ENCODE peak calls at places on chromosomes 7 and 10, in eight cellular contexts. One of them, this sample, is unnamed.

GRCh38 chr7:66303454-66304160 is 98.5 kb downstream of the TPST1 start:
- DNase-seq in NB4: no peak
- DNase-seq in PC-9: no peak
- DNase-seq in stimulated activated CD4-positive, alpha-beta T cell treated with anti-CD3 and anti-CD28 coated beads, Interleukin-2, amount 100 ng/mL, for 48 hours: no peak
- DNase-seq in CD4-positive, alpha-beta T cell: no peak
- DNase-seq in B cell: no peak
- DNase-seq in RWPE1: no peak
- DNase-seq in iris pigment epithelial cell: no peak
- DNase-seq in this sample: no peak

GRCh38 chr10:60427709-60428386 is 38.2 kb upstream of the ANK3 start:
- DNase-seq in NB4: no peak
- DNase-seq in PC-9: no peak
- DNase-seq in stimulated activated CD4-positive, alpha-beta T cell treated with anti-CD3 and anti-CD28 coated beads, Interleukin-2, amount 100 ng/mL, for 48 hours: no peak
- DNase-seq in CD4-positive, alpha-beta T cell: no peak
- DNase-seq in B cell: no peak
- DNase-seq in RWPE1: no peak
- DNase-seq in iris pigment epithelial cell: peak; percentile 57
- DNase-seq in this sample: no peak

GRCh38 chr7:153432056-153432455 is 620.1 kb upstream of the DPP6 start:
- DNase-seq in NB4: no peak
- DNase-seq in PC-9: no peak
- DNase-seq in stimulated activated CD4-positive, alpha-beta T cell treated with anti-CD3 and anti-CD28 coated beads, Interleukin-2, amount 100 ng/mL, for 48 hours: no peak
- DNase-seq in CD4-positive, alpha-beta T cell: no peak
- DNase-seq in B cell: no peak
- DNase-seq in RWPE1: no peak
- DNase-seq in iris pigment epithelial cell: no peak
- DNase-seq in this sample: no peak

GRCh38 chr10:15046626-15047025 is 2.9 kb downstream of the OLAH start:
- DNase-seq in NB4: no peak
- DNase-seq in PC-9: peak; percentile 2
- DNase-seq in stimulated activated CD4-positive, alpha-beta T cell treated with anti-CD3 and anti-CD28 coated beads, Interleukin-2, amount 100 ng/mL, for 48 hours: no peak
- DNase-seq in CD4-positive, alpha-beta T cell: no peak
- DNase-seq in B cell: no peak
- DNase-seq in RWPE1: no peak
- DNase-seq in iris pigment epithelial cell: peak; percentile 86
- DNase-seq in this sample: peak; percentile 84

GRCh38 chr7:84149573-84149972 is 45.0 kb downstream of the SEMA3A start:
- DNase-seq in NB4: no peak
- DNase-seq in PC-9: no peak
- DNase-seq in stimulated activated CD4-positive, alpha-beta T cell treated with anti-CD3 and anti-CD28 coated beads, Interleukin-2, amount 100 ng/mL, for 48 hours: no peak
- DNase-seq in CD4-positive, alpha-beta T cell: no peak
- DNase-seq in B cell: no peak
- DNase-seq in RWPE1: no peak
- DNase-seq in iris pigment epithelial cell: peak; percentile 24
- DNase-seq in this sample: no peak

GRCh38 chr7:79293655-79294142 is 159.8 kb downstream of the MAGI2 start:
- DNase-seq in NB4: no peak
- DNase-seq in PC-9: peak; percentile 44
- DNase-seq in stimulated activated CD4-positive, alpha-beta T cell treated with anti-CD3 and anti-CD28 coated beads, Interleukin-2, amount 100 ng/mL, for 48 hours: no peak
- DNase-seq in CD4-positive, alpha-beta T cell: no peak
- DNase-seq in B cell: no peak
- DNase-seq in RWPE1: peak; percentile 44
- DNase-seq in iris pigment epithelial cell: peak; percentile 69
- DNase-seq in this sample: peak; percentile 74

GRCh38 chr10:25178411-25178810 is 3.6 kb downstream of the GPR158 start:
- DNase-seq in NB4: no peak
- DNase-seq in PC-9: no peak
- DNase-seq in stimulated activated CD4-positive, alpha-beta T cell treated with anti-CD3 and anti-CD28 coated beads, Interleukin-2, amount 100 ng/mL, for 48 hours: no peak
- DNase-seq in CD4-positive, alpha-beta T cell: no peak
- DNase-seq in B cell: no peak
- DNase-seq in RWPE1: no peak
- DNase-seq in iris pigment epithelial cell: no peak
- DNase-seq in this sample: no peak

GRCh38 chr7:155496267-155497005 is 38.5 kb downstream of the EN2 start:
- DNase-seq in NB4: no peak
- DNase-seq in PC-9: no peak
- DNase-seq in stimulated activated CD4-positive, alpha-beta T cell treated with anti-CD3 and anti-CD28 coated beads, Interleukin-2, amount 100 ng/mL, for 48 hours: no peak
- DNase-seq in CD4-positive, alpha-beta T cell: no peak
- DNase-seq in B cell: no peak
- DNase-seq in RWPE1: no peak
- DNase-seq in iris pigment epithelial cell: no peak
- DNase-seq in this sample: no peak

GRCh38 chr7:936131-937054 is 18.1 kb downstream of the ADAP1 start:
- DNase-seq in NB4: peak; percentile 94
- DNase-seq in PC-9: peak; percentile 95
- DNase-seq in stimulated activated CD4-positive, alpha-beta T cell treated with anti-CD3 and anti-CD28 coated beads, Interleukin-2, amount 100 ng/mL, for 48 hours: no peak
- DNase-seq in CD4-positive, alpha-beta T cell: no peak
- DNase-seq in B cell: peak; percentile 40
- DNase-seq in RWPE1: peak; percentile 84
- DNase-seq in iris pigment epithelial cell: peak; percentile 43
- DNase-seq in this sample: peak; percentile 64

GRCh38 chr10:18486444-18486843 is 164.9 kb downstream of the NSUN6 start:
- DNase-seq in NB4: no peak
- DNase-seq in PC-9: no peak
- DNase-seq in stimulated activated CD4-positive, alpha-beta T cell treated with anti-CD3 and anti-CD28 coated beads, Interleukin-2, amount 100 ng/mL, for 48 hours: no peak
- DNase-seq in CD4-positive, alpha-beta T cell: no peak
- DNase-seq in B cell: no peak
- DNase-seq in RWPE1: no peak
- DNase-seq in iris pigment epithelial cell: no peak
- DNase-seq in this sample: no peak

GRCh38 chr7:148924011-148924410 is 39.9 kb upstream of the EZH2 start:
- DNase-seq in NB4: no peak
- DNase-seq in PC-9: no peak
- DNase-seq in stimulated activated CD4-positive, alpha-beta T cell treated with anti-CD3 and anti-CD28 coated beads, Interleukin-2, amount 100 ng/mL, for 48 hours: no peak
- DNase-seq in CD4-positive, alpha-beta T cell: no peak
- DNase-seq in B cell: no peak
- DNase-seq in RWPE1: no peak
- DNase-seq in iris pigment epithelial cell: no peak
- DNase-seq in this sample: no peak

GRCh38 chr10:14185501-14186045 is 145.2 kb downstream of the FRMD4A start:
- DNase-seq in NB4: peak; percentile 77
- DNase-seq in PC-9: peak; percentile 23
- DNase-seq in stimulated activated CD4-positive, alpha-beta T cell treated with anti-CD3 and anti-CD28 coated beads, Interleukin-2, amount 100 ng/mL, for 48 hours: peak; percentile 51
- DNase-seq in CD4-positive, alpha-beta T cell: peak; percentile 15
- DNase-seq in B cell: peak; percentile 65
- DNase-seq in RWPE1: peak; percentile 86
- DNase-seq in iris pigment epithelial cell: peak; percentile 94
- DNase-seq in this sample: peak; percentile 93

GRCh38 chr7:9776900-9777299 is 1196.8 kb upstream of the PHF14 start:
- DNase-seq in NB4: peak; percentile 9
- DNase-seq in PC-9: no peak
- DNase-seq in stimulated activated CD4-positive, alpha-beta T cell treated with anti-CD3 and anti-CD28 coated beads, Interleukin-2, amount 100 ng/mL, for 48 hours: no peak
- DNase-seq in CD4-positive, alpha-beta T cell: no peak
- DNase-seq in B cell: no peak
- DNase-seq in RWPE1: no peak
- DNase-seq in iris pigment epithelial cell: no peak
- DNase-seq in this sample: no peak

GRCh38 chr10:3532644-3533043 is 252.4 kb downstream of the KLF6 start:
- DNase-seq in NB4: peak; percentile 50
- DNase-seq in PC-9: peak; percentile 65
- DNase-seq in stimulated activated CD4-positive, alpha-beta T cell treated with anti-CD3 and anti-CD28 coated beads, Interleukin-2, amount 100 ng/mL, for 48 hours: no peak
- DNase-seq in CD4-positive, alpha-beta T cell: no peak
- DNase-seq in B cell: no peak
- DNase-seq in RWPE1: peak; percentile 39
- DNase-seq in iris pigment epithelial cell: no peak
- DNase-seq in this sample: peak; percentile 39

GRCh38 chr7:37832194-37832593 is 16.2 kb upstream of the NME8 start:
- DNase-seq in NB4: no peak
- DNase-seq in PC-9: no peak
- DNase-seq in stimulated activated CD4-positive, alpha-beta T cell treated with anti-CD3 and anti-CD28 coated beads, Interleukin-2, amount 100 ng/mL, for 48 hours: no peak
- DNase-seq in CD4-positive, alpha-beta T cell: no peak
- DNase-seq in B cell: no peak
- DNase-seq in RWPE1: peak; percentile 16
- DNase-seq in iris pigment epithelial cell: peak; percentile 6
- DNase-seq in this sample: no peak

GRCh38 chr7:44534501-44534900 is 6.6 kb downstream of the NPC1L1 start:
- DNase-seq in NB4: peak; percentile 75
- DNase-seq in PC-9: peak; percentile 47
- DNase-seq in stimulated activated CD4-positive, alpha-beta T cell treated with anti-CD3 and anti-CD28 coated beads, Interleukin-2, amount 100 ng/mL, for 48 hours: peak; percentile 60
- DNase-seq in CD4-positive, alpha-beta T cell: peak; percentile 24
- DNase-seq in B cell: no peak
- DNase-seq in RWPE1: peak; percentile 51
- DNase-seq in iris pigment epithelial cell: peak; percentile 19
- DNase-seq in this sample: peak; percentile 6

GRCh38 chr7:100677308-100678095 is 4.0 kb downstream of the GNB2 start:
- DNase-seq in NB4: no peak
- DNase-seq in PC-9: no peak
- DNase-seq in stimulated activated CD4-positive, alpha-beta T cell treated with anti-CD3 and anti-CD28 coated beads, Interleukin-2, amount 100 ng/mL, for 48 hours: no peak
- DNase-seq in CD4-positive, alpha-beta T cell: no peak
- DNase-seq in B cell: no peak
- DNase-seq in RWPE1: no peak
- DNase-seq in iris pigment epithelial cell: no peak
- DNase-seq in this sample: no peak

GRCh38 chr10:6232225-6232807 is 29.6 kb downstream of the PFKFB3 start:
- DNase-seq in NB4: no peak
- DNase-seq in PC-9: no peak
- DNase-seq in stimulated activated CD4-positive, alpha-beta T cell treated with anti-CD3 and anti-CD28 coated beads, Interleukin-2, amount 100 ng/mL, for 48 hours: no peak
- DNase-seq in CD4-positive, alpha-beta T cell: no peak
- DNase-seq in B cell: no peak
- DNase-seq in RWPE1: no peak
- DNase-seq in iris pigment epithelial cell: no peak
- DNase-seq in this sample: no peak

GRCh38 chr7:27160546-27161213 is 4.2 kb upstream of the HOXA7 start:
- DNase-seq in NB4: peak; percentile 96
- DNase-seq in PC-9: peak; percentile 88
- DNase-seq in stimulated activated CD4-positive, alpha-beta T cell treated with anti-CD3 and anti-CD28 coated beads, Interleukin-2, amount 100 ng/mL, for 48 hours: peak; percentile 88
- DNase-seq in CD4-positive, alpha-beta T cell: peak; percentile 78
- DNase-seq in B cell: peak; percentile 86
- DNase-seq in RWPE1: no peak
- DNase-seq in iris pigment epithelial cell: peak; percentile 59
- DNase-seq in this sample: peak; percentile 86

GRCh38 chr7:45151967-45152366 is 5.6 kb upstream of the RAMP3 start:
- DNase-seq in NB4: no peak
- DNase-seq in PC-9: no peak
- DNase-seq in stimulated activated CD4-positive, alpha-beta T cell treated with anti-CD3 and anti-CD28 coated beads, Interleukin-2, amount 100 ng/mL, for 48 hours: no peak
- DNase-seq in CD4-positive, alpha-beta T cell: no peak
- DNase-seq in B cell: no peak
- DNase-seq in RWPE1: no peak
- DNase-seq in iris pigment epithelial cell: no peak
- DNase-seq in this sample: no peak

GRCh38 chr7:30852360-30852709 is 59.3 kb upstream of the AQP1 start:
- DNase-seq in NB4: no peak
- DNase-seq in PC-9: no peak
- DNase-seq in stimulated activated CD4-positive, alpha-beta T cell treated with anti-CD3 and anti-CD28 coated beads, Interleukin-2, amount 100 ng/mL, for 48 hours: no peak
- DNase-seq in CD4-positive, alpha-beta T cell: no peak
- DNase-seq in B cell: no peak
- DNase-seq in RWPE1: no peak
- DNase-seq in iris pigment epithelial cell: no peak
- DNase-seq in this sample: no peak

GRCh38 chr7:41148521-41148951 is 554.4 kb downstream of the INHBA start:
- DNase-seq in NB4: no peak
- DNase-seq in PC-9: peak; percentile 34
- DNase-seq in stimulated activated CD4-positive, alpha-beta T cell treated with anti-CD3 and anti-CD28 coated beads, Interleukin-2, amount 100 ng/mL, for 48 hours: no peak
- DNase-seq in CD4-positive, alpha-beta T cell: no peak
- DNase-seq in B cell: no peak
- DNase-seq in RWPE1: peak; percentile 89
- DNase-seq in iris pigment epithelial cell: peak; percentile 85
- DNase-seq in this sample: peak; percentile 70

GRCh38 chr7:116984917-116985316 is 31.6 kb downstream of the ST7 start:
- DNase-seq in NB4: peak; percentile 55
- DNase-seq in PC-9: no peak
- DNase-seq in stimulated activated CD4-positive, alpha-beta T cell treated with anti-CD3 and anti-CD28 coated beads, Interleukin-2, amount 100 ng/mL, for 48 hours: no peak
- DNase-seq in CD4-positive, alpha-beta T cell: no peak
- DNase-seq in B cell: no peak
- DNase-seq in RWPE1: peak; percentile 46
- DNase-seq in iris pigment epithelial cell: no peak
- DNase-seq in this sample: peak; percentile 42

GRCh38 chr7:108581655-108582491 is 12.2 kb downstream of the DNAJB9 start:
- DNase-seq in NB4: no peak
- DNase-seq in PC-9: peak; percentile 53
- DNase-seq in stimulated activated CD4-positive, alpha-beta T cell treated with anti-CD3 and anti-CD28 coated beads, Interleukin-2, amount 100 ng/mL, for 48 hours: no peak
- DNase-seq in CD4-positive, alpha-beta T cell: no peak
- DNase-seq in B cell: no peak
- DNase-seq in RWPE1: no peak
- DNase-seq in iris pigment epithelial cell: peak; percentile 8
- DNase-seq in this sample: peak; percentile 38

GRCh38 chr7:122307228-122307619 is 2.7 kb upstream of the FEZF1 start:
- DNase-seq in NB4: no peak
- DNase-seq in PC-9: no peak
- DNase-seq in stimulated activated CD4-positive, alpha-beta T cell treated with anti-CD3 and anti-CD28 coated beads, Interleukin-2, amount 100 ng/mL, for 48 hours: no peak
- DNase-seq in CD4-positive, alpha-beta T cell: no peak
- DNase-seq in B cell: no peak
- DNase-seq in RWPE1: no peak
- DNase-seq in iris pigment epithelial cell: no peak
- DNase-seq in this sample: no peak

GRCh38 chr10:88456730-88457129 is 126.4 kb downstream of the RNLS start:
- DNase-seq in NB4: peak; percentile 78
- DNase-seq in PC-9: no peak
- DNase-seq in stimulated activated CD4-positive, alpha-beta T cell treated with anti-CD3 and anti-CD28 coated beads, Interleukin-2, amount 100 ng/mL, for 48 hours: no peak
- DNase-seq in CD4-positive, alpha-beta T cell: no peak
- DNase-seq in B cell: no peak
- DNase-seq in RWPE1: peak; percentile 11
- DNase-seq in iris pigment epithelial cell: peak; percentile 89
- DNase-seq in this sample: peak; percentile 44

GRCh38 chr10:132886211-132887099 is 55.9 kb downstream of the CFAP46 start:
- DNase-seq in NB4: peak; percentile 51
- DNase-seq in PC-9: no peak
- DNase-seq in stimulated activated CD4-positive, alpha-beta T cell treated with anti-CD3 and anti-CD28 coated beads, Interleukin-2, amount 100 ng/mL, for 48 hours: no peak
- DNase-seq in CD4-positive, alpha-beta T cell: no peak
- DNase-seq in B cell: no peak
- DNase-seq in RWPE1: no peak
- DNase-seq in iris pigment epithelial cell: no peak
- DNase-seq in this sample: no peak

GRCh38 chr10:10782603-10783002 is 235.1 kb upstream of the CELF2 start:
- DNase-seq in NB4: no peak
- DNase-seq in PC-9: peak; percentile 40
- DNase-seq in stimulated activated CD4-positive, alpha-beta T cell treated with anti-CD3 and anti-CD28 coated beads, Interleukin-2, amount 100 ng/mL, for 48 hours: no peak
- DNase-seq in CD4-positive, alpha-beta T cell: no peak
- DNase-seq in B cell: no peak
- DNase-seq in RWPE1: no peak
- DNase-seq in iris pigment epithelial cell: peak; percentile 83
- DNase-seq in this sample: peak; percentile 81

GRCh38 chr7:44305564-44306507 is 19.6 kb downstream of the CAMK2B start:
- DNase-seq in NB4: peak; percentile 1
- DNase-seq in PC-9: no peak
- DNase-seq in stimulated activated CD4-positive, alpha-beta T cell treated with anti-CD3 and anti-CD28 coated beads, Interleukin-2, amount 100 ng/mL, for 48 hours: no peak
- DNase-seq in CD4-positive, alpha-beta T cell: no peak
- DNase-seq in B cell: no peak
- DNase-seq in RWPE1: no peak
- DNase-seq in iris pigment epithelial cell: no peak
- DNase-seq in this sample: no peak